ENCODE peak calls at places on chromosomes 3 and 15, in four cellular contexts. M is tibial artery, A is lower leg skin, L is adrenal gland. H is an unnamed sample.

GRCh38 chr3:197787412-197787811 is 3.6 kb upstream of the LRCH3 start:
- DNase-seq in M (no peak), L (no peak), A (no peak), H (no peak)

GRCh38 chr3:160587105-160587504 is 21.7 kb upstream of the KPNA4 start:
- DNase-seq in A (no peak), L (no peak), M (no peak), H (no peak)

GRCh38 chr15:89139613-89140499 is 51.6 kb downstream of the ABHD2 start:
- DNase-seq in L (no peak), M (peak), A (no peak), H (no peak)

GRCh38 chr15:68786753-68787152 is 33.9 kb downstream of the ANP32A start:
- DNase-seq in L (no peak), A (no peak), M (peak), H (no peak)

GRCh38 chr3:132781922-132782321 is 59.7 kb upstream of the NPHP3 start:
- DNase-seq in A (no peak), L (no peak), M (no peak), H (no peak)

GRCh38 chr3:58161435-58162398 is 49.1 kb downstream of the DNASE1L3 start:
- DNase-seq in M (peak), A (peak), L (peak), H (no peak)

GRCh38 chr15:85707519-85708338 is 87.0 kb downstream of the KLHL25 start:
- DNase-seq in A (no peak), L (no peak), M (no peak), H (no peak)

GRCh38 chr3:195194559-195195161 is 76.3 kb downstream of the XXYLT1 start:
- DNase-seq in M (no peak), L (no peak), A (no peak), H (no peak)

GRCh38 chr3:39408493-39409372 is 2.2 kb downstream of the RPSA start:
- DNase-seq in L (no peak), M (no peak), A (no peak), H (no peak)

GRCh38 chr3:197957775-197958103 is 2.3 kb upstream of the LMLN start:
- DNase-seq in A (no peak), M (no peak), L (no peak), H (no peak)

GRCh38 chr3:50567386-50568182 is at the start of gene C3orf18:
- DNase-seq in L (peak), M (peak), A (peak), H (no peak)

GRCh38 chr3:194971009-194971408 is 285.3 kb downstream of the FAM43A start:
- DNase-seq in L (no peak), M (no peak), A (no peak), H (peak)

GRCh38 chr3:100448079-100448478 is 44.3 kb upstream of the TMEM45A start:
- DNase-seq in A (no peak), L (no peak), M (no peak), H (no peak)

GRCh38 chr3:49191741-49192140 is 20.3 kb downstream of the KLHDC8B start:
- DNase-seq in A (no peak), M (no peak), L (no peak), H (no peak)

GRCh38 chr15:78040653-78041244 is 36.8 kb downstream of the TBC1D2B start:
- DNase-seq in L (no peak), A (no peak), M (no peak), H (no peak)

GRCh38 chr15:63938486-63939061 is 104.8 kb upstream of the HERC1 start:
- DNase-seq in M (no peak), A (no peak), L (no peak), H (peak)

GRCh38 chr15:23035964-23036566 is 3.3 kb downstream of the TUBGCP5 start:
- DNase-seq in L (peak), M (no peak), A (peak), H (peak)

GRCh38 chr3:197337656-197338055 is 39.2 kb upstream of the DLG1 start:
- DNase-seq in A (no peak), M (no peak), L (no peak), H (no peak)

GRCh38 chr3:81516042-81516441 is 245.4 kb downstream of the GBE1 start:
- DNase-seq in L (no peak), A (no peak), M (no peak), H (no peak)

GRCh38 chr3:8481380-8481779 is 20.2 kb upstream of the LMCD1 start:
- DNase-seq in M (no peak), A (no peak), L (no peak), H (no peak)

GRCh38 chr3:35760147-35760546 is 120.8 kb downstream of the ARPP21 start:
- DNase-seq in L (no peak), A (no peak), M (no peak), H (no peak)

GRCh38 chr15:85571780-85572179 is 191.4 kb downstream of the AKAP13 start:
- DNase-seq in M (no peak), L (no peak), A (no peak), H (no peak)

GRCh38 chr15:39145854-39146253 is 435.0 kb upstream of the THBS1 start:
- DNase-seq in M (no peak), L (no peak), A (no peak), H (no peak)

GRCh38 chr15:87604857-87605446 is 651.6 kb downstream of the NTRK3 start:
- DNase-seq in L (peak), M (no peak), A (no peak), H (no peak)

GRCh38 chr3:127535901-127536817 is 54.4 kb downstream of the TPRA1 start:
- DNase-seq in A (no peak), M (peak), L (no peak), H (no peak)

GRCh38 chr3:183485093-183485492 is 56.7 kb upstream of the MCF2L2 start:
- DNase-seq in M (no peak), L (no peak), A (no peak), H (peak)

GRCh38 chr3:117409701-117410459 is 700.3 kb downstream of the TUSC7 start:
- DNase-seq in A (no peak), M (no peak), L (no peak), H (no peak)

GRCh38 chr3:67472674-67473201 is 181.7 kb downstream of the SUCLG2 start:
- DNase-seq in M (no peak), A (no peak), L (no peak), H (no peak)

GRCh38 chr15:23564798-23565394 is 578 bp upstream of the MKRN3 start:
- DNase-seq in M (no peak), L (no peak), A (no peak), H (no peak)

GRCh38 chr15:69637818-69638217 is 185.2 kb downstream of the RPLP1 start:
- DNase-seq in L (no peak), M (no peak), A (no peak), H (no peak)

GRCh38 chr3:42708611-42709151 is 6.1 kb upstream of the HHATL start:
- DNase-seq in A (no peak), M (peak), L (peak), H (peak)

GRCh38 chr15:92077353-92078080 is 224.0 kb downstream of the SLCO3A1 start:
- DNase-seq in L (peak), M (peak), A (peak), H (no peak)

GRCh38 chr3:100465871-100466777 is 26.3 kb upstream of the TMEM45A start:
- DNase-seq in L (no peak), M (no peak), A (no peak), H (no peak)

GRCh38 chr3:156388469-156389150 is 166.3 kb downstream of the SSR3 start:
- DNase-seq in A (no peak), M (no peak), L (no peak), H (no peak)
- TF ChIP-seq CTCF in A (no peak), M (no peak), L (no peak), H (no peak)

DNA sequence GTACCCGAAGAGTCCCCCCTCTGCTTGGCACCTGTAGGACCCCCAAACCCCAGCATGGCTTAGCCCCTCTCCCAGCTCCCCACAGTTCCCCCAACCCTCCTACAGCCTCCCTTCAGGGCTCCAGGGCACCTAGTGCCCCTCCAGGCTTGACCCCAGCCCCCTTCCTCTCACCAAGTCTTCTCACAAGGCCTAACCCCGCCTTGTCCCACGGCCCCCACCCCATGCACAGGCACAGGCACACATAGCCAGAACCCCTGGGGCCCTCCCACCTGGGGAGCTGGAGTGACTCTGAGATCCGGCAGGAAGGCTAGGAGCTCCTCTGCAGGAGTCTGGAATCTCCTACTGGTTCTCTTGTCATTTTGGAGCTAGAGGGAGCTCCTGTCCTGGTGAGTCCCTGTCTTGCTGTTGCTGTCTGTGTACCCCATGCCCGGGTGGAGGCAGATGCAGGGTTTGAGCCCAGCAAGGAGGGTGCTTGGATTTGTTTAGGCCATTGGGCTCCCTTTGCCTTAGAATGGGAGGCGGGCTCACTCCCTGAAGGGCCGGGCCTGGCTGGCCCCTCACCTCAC is 39.6 kb downstream of the KLF13 start:
- DNase-seq in A (peak), M (peak), L (no peak), H (no peak)
- TF ChIP-seq CTCF in A (no peak), M (peak), L (no peak), H (no peak)

GRCh38 chr3:98504534-98504933 is 7.1 kb downstream of the OR5K2 start:
- DNase-seq in L (no peak), A (no peak), M (no peak), H (no peak)
- TF ChIP-seq CTCF in L (no peak), A (no peak), M (no peak), H (no peak)

GRCh38 chr3:17544632-17545031 is 197.8 kb downstream of the TBC1D5 start:
- DNase-seq in A (no peak), L (no peak), M (no peak), H (no peak)
- TF ChIP-seq CTCF in A (no peak), L (peak), M (no peak), H (peak)

DNA sequence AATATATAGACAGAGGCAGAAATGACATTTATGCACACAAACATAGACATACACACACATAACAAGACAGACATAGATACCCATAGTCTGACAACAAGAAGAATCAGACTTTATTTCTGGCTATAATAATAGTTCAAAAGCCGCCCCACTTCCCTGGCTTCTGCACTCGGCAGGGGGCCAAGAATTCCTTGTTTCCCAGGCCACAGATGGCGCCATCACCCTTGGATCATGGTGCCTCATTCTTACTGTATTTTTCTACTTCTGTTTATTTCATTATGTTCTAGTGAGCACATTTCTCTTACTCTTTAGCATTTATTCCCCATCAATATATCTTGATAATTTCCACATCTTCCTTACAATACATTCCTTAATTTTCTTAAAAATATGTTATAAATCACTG is 387.5 kb downstream of the NLGN1 start:
- DNase-seq in M (no peak), L (no peak), A (no peak), H (no peak)
- TF ChIP-seq CTCF in M (no peak), L (no peak), A (no peak), H (peak)

GRCh38 chr3:129054605-129055104 is 5.9 kb upstream of the GP9 start:
- DNase-seq in A (no peak), M (no peak), L (no peak), H (no peak)

GRCh38 chr3:129051776-129052400 is 8.7 kb upstream of the GP9 start:
- DNase-seq in L (no peak), M (peak), A (no peak), H (no peak)

GRCh38 chr3:129050556-129051295 is 9.9 kb upstream of the GP9 start:
- DNase-seq in L (no peak), A (no peak), M (no peak), H (no peak)

GRCh38 chr3:129056832-129057231 is 3.7 kb upstream of the GP9 start:
- DNase-seq in L (no peak), M (no peak), A (no peak), H (no peak)

DNA sequence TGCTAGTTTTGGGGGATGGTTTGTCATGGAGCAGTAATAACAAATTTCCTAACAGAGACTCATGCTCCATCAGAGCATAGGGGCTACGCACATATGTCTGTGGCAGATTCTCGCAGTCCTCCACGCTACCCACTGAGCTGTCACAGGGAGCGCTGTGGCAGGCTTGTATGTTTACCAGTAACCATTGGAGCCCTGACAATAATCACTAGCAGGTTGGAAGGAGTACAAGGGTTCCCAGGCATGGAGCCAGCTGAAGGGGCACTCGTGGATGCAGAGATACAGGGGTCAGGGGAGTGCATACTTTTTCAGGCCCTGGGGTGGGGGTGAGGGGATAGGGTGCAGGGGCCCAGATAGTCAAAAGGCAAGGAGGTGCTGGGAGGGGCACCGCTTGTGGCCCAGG is 7.9 kb upstream of the GP9 start:
- DNase-seq in M (peak), L (no peak), A (no peak), H (no peak)
- TF ChIP-seq CTCF in M (no peak), L (no peak), A (no peak), H (no peak)

GRCh38 chr3:44337253-44337652 is 1.3 kb upstream of the TCAIM start:
- DNase-seq in L (no peak), M (no peak), A (no peak), H (no peak)
- TF ChIP-seq CTCF in L (no peak), M (no peak), A (no peak), H (peak)

GRCh38 chr3:99419111-99419510 is 219.3 kb upstream of the COL8A1 start:
- DNase-seq in M (no peak), A (no peak), L (no peak), H (no peak)

GRCh38 chr3:99418209-99418635 is 220.2 kb upstream of the COL8A1 start:
- DNase-seq in M (no peak), A (no peak), L (no peak), H (no peak)

GRCh38 chr3:99413504-99413903 is 224.9 kb upstream of the COL8A1 start:
- DNase-seq in A (no peak), M (no peak), L (no peak), H (no peak)

GRCh38 chr3:99418709-99419108 is 219.7 kb upstream of the COL8A1 start:
- DNase-seq in A (no peak), M (no peak), L (no peak), H (no peak)
- TF ChIP-seq CTCF in A (no peak), M (no peak), L (no peak), H (no peak)

DNA sequence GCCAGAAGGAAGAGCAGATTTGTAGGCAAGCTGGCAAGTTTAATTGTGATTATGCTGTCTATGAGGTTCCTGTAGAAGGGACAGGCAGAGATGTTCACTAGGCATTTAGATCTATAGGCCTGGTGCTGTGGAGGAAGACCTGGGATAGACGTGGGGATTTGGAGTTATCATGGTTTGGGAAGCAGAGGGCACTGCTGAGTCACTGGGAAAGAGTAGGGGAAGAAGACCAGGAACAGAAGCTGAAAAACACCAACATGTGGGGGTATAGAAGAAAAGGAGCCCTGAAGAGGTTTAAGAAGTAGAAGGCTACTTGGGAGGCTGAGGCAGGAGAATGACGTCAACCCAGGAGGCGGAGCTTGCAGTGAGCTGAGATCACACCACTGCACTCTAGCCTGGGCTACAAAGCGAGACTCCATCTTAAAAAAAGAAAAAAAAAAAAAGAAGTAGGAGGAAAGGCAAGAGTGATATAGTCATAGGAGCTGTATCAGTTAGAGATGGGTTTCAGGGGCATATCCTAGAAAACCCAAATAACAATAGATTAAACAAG is 19.3 kb downstream of the GRK7 start:
- DNase-seq in L (no peak), M (no peak), A (no peak), H (no peak)
- TF ChIP-seq CTCF in L (no peak), M (no peak), A (no peak), H (no peak)

H was measured in osteocyte.